ENCODE peak calls at places on chromosomes 16 and 17, in six cellular contexts. One of them, this sample, is unnamed.

GRCh38 chr16:78147846-78148535 is 48.5 kb downstream of the WWOX start:
- DNase-seq in left ventricle myocardium inferior: no peak
- DNase-seq in lower leg skin: no peak
- DNase-seq in cardiac fibroblast: no peak
- DNase-seq in body of pancreas: no peak
- DNase-seq in retinal pigment epithelial cell: no peak
- DNase-seq in this sample: no peak

GRCh38 chr16:85423631-85424030 is 189.5 kb upstream of the GSE1 start:
- DNase-seq in cardiac fibroblast: no peak
- DNase-seq in body of pancreas: peak
- DNase-seq in lower leg skin: no peak
- DNase-seq in left ventricle myocardium inferior: peak
- DNase-seq in retinal pigment epithelial cell: no peak
- DNase-seq in this sample: no peak

GRCh38 chr17:73591278-73592078 is 52.8 kb downstream of the SDK2 start:
- DNase-seq in body of pancreas: no peak
- DNase-seq in left ventricle myocardium inferior: no peak
- DNase-seq in lower leg skin: no peak
- DNase-seq in cardiac fibroblast: no peak
- DNase-seq in retinal pigment epithelial cell: no peak
- DNase-seq in this sample: no peak

GRCh38 chr16:3689731-3690130 is 27.6 kb downstream of the TRAP1 start:
- DNase-seq in retinal pigment epithelial cell: no peak
- DNase-seq in cardiac fibroblast: no peak
- DNase-seq in body of pancreas: no peak
- DNase-seq in left ventricle myocardium inferior: no peak
- DNase-seq in lower leg skin: no peak
- DNase-seq in this sample: no peak

GRCh38 chr17:19717031-19717360 is 612 bp upstream of the SLC47A2 start:
- DNase-seq in lower leg skin: no peak
- DNase-seq in retinal pigment epithelial cell: no peak
- DNase-seq in body of pancreas: no peak
- DNase-seq in cardiac fibroblast: no peak
- DNase-seq in left ventricle myocardium inferior: no peak
- DNase-seq in this sample: no peak

GRCh38 chr16:83953796-83954576 is 946 bp downstream of the OSGIN1 start:
- DNase-seq in lower leg skin: peak
- DNase-seq in body of pancreas: peak
- DNase-seq in left ventricle myocardium inferior: no peak
- DNase-seq in retinal pigment epithelial cell: no peak
- DNase-seq in cardiac fibroblast: peak
- DNase-seq in this sample: peak

GRCh38 chr16:17432902-17433576 is 37.7 kb downstream of the XYLT1 start:
- DNase-seq in body of pancreas: no peak
- DNase-seq in lower leg skin: no peak
- DNase-seq in left ventricle myocardium inferior: no peak
- DNase-seq in cardiac fibroblast: peak
- DNase-seq in retinal pigment epithelial cell: no peak
- DNase-seq in this sample: no peak

GRCh38 chr16:56488035-56488434 is 31.8 kb downstream of the BBS2 start:
- DNase-seq in cardiac fibroblast: no peak
- DNase-seq in retinal pigment epithelial cell: no peak
- DNase-seq in lower leg skin: no peak
- DNase-seq in body of pancreas: no peak
- DNase-seq in left ventricle myocardium inferior: no peak
- DNase-seq in this sample: no peak

GRCh38 chr16:84924339-84925091 is 86.8 kb downstream of the ZDHHC7 start:
- DNase-seq in lower leg skin: no peak
- DNase-seq in body of pancreas: no peak
- DNase-seq in retinal pigment epithelial cell: no peak
- DNase-seq in cardiac fibroblast: peak
- DNase-seq in left ventricle myocardium inferior: peak
- DNase-seq in this sample: no peak

GRCh38 chr17:59093702-59094231 is 12.9 kb downstream of the TRIM37 start:
- DNase-seq in lower leg skin: no peak
- DNase-seq in body of pancreas: peak
- DNase-seq in left ventricle myocardium inferior: peak
- DNase-seq in cardiac fibroblast: peak
- DNase-seq in retinal pigment epithelial cell: peak
- DNase-seq in this sample: peak

GRCh38 chr17:49859991-49860953 is 12.4 kb upstream of the TAC4 start:
- DNase-seq in cardiac fibroblast: no peak
- DNase-seq in body of pancreas: no peak
- DNase-seq in lower leg skin: no peak
- DNase-seq in left ventricle myocardium inferior: no peak
- DNase-seq in retinal pigment epithelial cell: no peak
- DNase-seq in this sample: no peak

GRCh38 chr17:76550712-76551615 is 11.1 kb downstream of the PRCD start:
- DNase-seq in body of pancreas: no peak
- DNase-seq in cardiac fibroblast: peak
- DNase-seq in left ventricle myocardium inferior: no peak
- DNase-seq in retinal pigment epithelial cell: no peak
- DNase-seq in lower leg skin: no peak
- DNase-seq in this sample: no peak

GRCh38 chr16:55562936-55563335 is 3.5 kb upstream of the CAPNS2 start:
- DNase-seq in lower leg skin: no peak
- DNase-seq in left ventricle myocardium inferior: no peak
- DNase-seq in body of pancreas: no peak
- DNase-seq in retinal pigment epithelial cell: no peak
- DNase-seq in cardiac fibroblast: peak
- DNase-seq in this sample: no peak

GRCh38 chr17:8095361-8095760 is 7.8 kb upstream of the ALOX12B start:
- DNase-seq in body of pancreas: no peak
- DNase-seq in retinal pigment epithelial cell: no peak
- DNase-seq in cardiac fibroblast: no peak
- DNase-seq in left ventricle myocardium inferior: no peak
- DNase-seq in lower leg skin: no peak
- DNase-seq in this sample: no peak

GRCh38 chr17:36837193-36837592 is 100.1 kb upstream of the LHX1 start:
- DNase-seq in left ventricle myocardium inferior: no peak
- DNase-seq in cardiac fibroblast: no peak
- DNase-seq in retinal pigment epithelial cell: no peak
- DNase-seq in lower leg skin: no peak
- DNase-seq in body of pancreas: no peak
- DNase-seq in this sample: no peak

GRCh38 chr17:72239548-72239947 is 118.7 kb downstream of the SOX9 start:
- DNase-seq in cardiac fibroblast: no peak
- DNase-seq in body of pancreas: no peak
- DNase-seq in left ventricle myocardium inferior: no peak
- DNase-seq in lower leg skin: no peak
- DNase-seq in retinal pigment epithelial cell: no peak
- DNase-seq in this sample: no peak

GRCh38 chr16:8660841-8661301 is 13.5 kb upstream of the ABAT start:
- DNase-seq in lower leg skin: peak
- DNase-seq in body of pancreas: peak
- DNase-seq in cardiac fibroblast: peak
- DNase-seq in left ventricle myocardium inferior: peak
- DNase-seq in retinal pigment epithelial cell: peak
- DNase-seq in this sample: no peak

GRCh38 chr17:37342589-37342988 is 33.2 kb upstream of the C17orf78 start:
- DNase-seq in retinal pigment epithelial cell: no peak
- DNase-seq in body of pancreas: no peak
- DNase-seq in left ventricle myocardium inferior: no peak
- DNase-seq in cardiac fibroblast: no peak
- DNase-seq in lower leg skin: no peak
- DNase-seq in this sample: no peak

GRCh38 chr16:47847220-47847970 is 308.4 kb downstream of the ABCC12 start:
- DNase-seq in cardiac fibroblast: no peak
- DNase-seq in left ventricle myocardium inferior: no peak
- DNase-seq in body of pancreas: no peak
- DNase-seq in lower leg skin: no peak
- DNase-seq in retinal pigment epithelial cell: no peak
- DNase-seq in this sample: no peak

GRCh38 chr16:56409195-56409594 is 16.1 kb downstream of the AMFR start:
- DNase-seq in retinal pigment epithelial cell: no peak
- DNase-seq in left ventricle myocardium inferior: no peak
- DNase-seq in lower leg skin: no peak
- DNase-seq in body of pancreas: peak
- DNase-seq in cardiac fibroblast: peak
- DNase-seq in this sample: no peak

GRCh38 chr17:8940866-8941471 is 24.5 kb downstream of the PIK3R5 start:
- DNase-seq in body of pancreas: no peak
- DNase-seq in retinal pigment epithelial cell: no peak
- DNase-seq in left ventricle myocardium inferior: no peak
- DNase-seq in lower leg skin: no peak
- DNase-seq in cardiac fibroblast: no peak
- DNase-seq in this sample: no peak

GRCh38 chr17:64130559-64131001 is 636 bp upstream of the ERN1 start:
- DNase-seq in retinal pigment epithelial cell: no peak
- DNase-seq in lower leg skin: peak
- DNase-seq in cardiac fibroblast: peak
- DNase-seq in body of pancreas: no peak
- DNase-seq in left ventricle myocardium inferior: no peak
- DNase-seq in this sample: no peak
- H3K4me3 ChIP-seq in retinal pigment epithelial cell: peak
- H3K4me3 ChIP-seq in lower leg skin: no peak
- H3K4me3 ChIP-seq in cardiac fibroblast: peak
- H3K4me3 ChIP-seq in body of pancreas: no peak
- H3K4me3 ChIP-seq in left ventricle myocardium inferior: peak
- H3K4me3 ChIP-seq in this sample: peak

GRCh38 chr17:45322168-45322567 is 5.3 kb upstream of the MAP3K14 start:
- DNase-seq in cardiac fibroblast: no peak
- DNase-seq in body of pancreas: no peak
- DNase-seq in left ventricle myocardium inferior: no peak
- DNase-seq in retinal pigment epithelial cell: no peak
- DNase-seq in lower leg skin: no peak
- DNase-seq in this sample: no peak

GRCh38 chr17:45318561-45319230 is 1.9 kb upstream of the MAP3K14 start:
- DNase-seq in cardiac fibroblast: no peak
- DNase-seq in lower leg skin: no peak
- DNase-seq in retinal pigment epithelial cell: no peak
- DNase-seq in body of pancreas: no peak
- DNase-seq in left ventricle myocardium inferior: no peak
- DNase-seq in this sample: no peak

GRCh38 chr17:45319239-45319703 is 2.5 kb upstream of the MAP3K14 start:
- DNase-seq in left ventricle myocardium inferior: no peak
- DNase-seq in cardiac fibroblast: no peak
- DNase-seq in lower leg skin: no peak
- DNase-seq in retinal pigment epithelial cell: peak
- DNase-seq in body of pancreas: no peak
- DNase-seq in this sample: peak

GRCh38 chr17:45320349-45320930 is 3.6 kb upstream of the MAP3K14 start:
- DNase-seq in body of pancreas: no peak
- DNase-seq in left ventricle myocardium inferior: no peak
- DNase-seq in cardiac fibroblast: peak
- DNase-seq in lower leg skin: no peak
- DNase-seq in retinal pigment epithelial cell: no peak
- DNase-seq in this sample: no peak

GRCh38 chr17:45320931-45321461 is 4.2 kb upstream of the MAP3K14 start:
- DNase-seq in left ventricle myocardium inferior: no peak
- DNase-seq in lower leg skin: no peak
- DNase-seq in cardiac fibroblast: peak
- DNase-seq in retinal pigment epithelial cell: peak
- DNase-seq in body of pancreas: no peak
- DNase-seq in this sample: peak
- TF ChIP-seq CTCF in left ventricle myocardium inferior: no peak
- TF ChIP-seq CTCF in lower leg skin: no peak
- TF ChIP-seq CTCF in cardiac fibroblast: no peak
- TF ChIP-seq CTCF in retinal pigment epithelial cell: no peak
- TF ChIP-seq CTCF in body of pancreas: no peak
- TF ChIP-seq CTCF in this sample: no peak

DNA sequence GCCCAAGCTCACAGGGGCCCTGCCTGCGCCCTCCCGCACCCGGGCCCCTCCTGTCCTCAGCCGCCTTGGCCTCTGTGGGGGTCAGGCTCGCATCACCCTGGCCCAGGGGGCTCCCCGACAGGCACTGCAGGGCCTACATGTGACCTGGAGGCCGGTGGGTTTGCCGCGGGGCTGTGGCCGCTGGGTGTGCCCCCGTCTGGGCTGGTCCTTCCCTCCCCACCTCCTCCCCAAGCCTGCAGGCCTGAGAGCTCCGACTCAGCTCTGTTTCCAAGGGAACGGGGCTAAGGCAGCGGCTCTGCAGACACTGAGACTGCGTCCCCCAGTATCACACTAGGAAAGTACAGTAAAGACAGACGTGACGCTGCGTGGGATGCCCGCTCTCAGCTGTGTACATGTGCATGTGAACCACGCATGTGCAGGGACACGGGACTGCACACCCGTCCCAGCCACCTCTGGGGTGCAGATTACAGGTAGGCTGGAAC is 16.5 kb upstream of the WDR45B start:
- DNase-seq in lower leg skin: no peak
- DNase-seq in body of pancreas: no peak
- DNase-seq in retinal pigment epithelial cell: no peak
- DNase-seq in left ventricle myocardium inferior: no peak
- DNase-seq in cardiac fibroblast: no peak
- DNase-seq in this sample: no peak
- H3K4me3 ChIP-seq in lower leg skin: no peak
- H3K4me3 ChIP-seq in body of pancreas: no peak
- H3K4me3 ChIP-seq in retinal pigment epithelial cell: no peak
- H3K4me3 ChIP-seq in left ventricle myocardium inferior: no peak
- H3K4me3 ChIP-seq in cardiac fibroblast: no peak
- H3K4me3 ChIP-seq in this sample: no peak

DNA sequence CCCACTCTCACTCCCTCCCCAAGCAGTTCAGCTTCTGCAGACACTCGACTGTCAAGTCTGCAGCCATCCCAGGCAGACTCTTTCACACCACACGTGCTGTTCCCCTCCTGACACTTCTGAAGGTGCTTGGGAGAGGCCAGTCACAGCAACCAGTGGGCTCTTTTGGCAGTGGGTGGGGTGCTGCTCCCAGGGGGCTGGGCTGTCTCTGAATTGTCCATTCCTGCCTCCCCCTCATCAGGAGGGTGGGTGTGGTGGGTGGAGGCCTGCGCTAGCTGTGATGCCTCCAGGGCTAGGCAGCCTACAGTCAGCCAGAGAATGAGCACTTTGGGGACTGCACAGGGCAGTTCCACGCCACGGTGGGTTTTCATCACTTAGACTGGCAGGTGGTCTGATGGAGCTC is 10.3 kb downstream of the STARD3 start:
- DNase-seq in cardiac fibroblast: no peak
- DNase-seq in left ventricle myocardium inferior: no peak
- DNase-seq in retinal pigment epithelial cell: no peak
- DNase-seq in lower leg skin: no peak
- DNase-seq in body of pancreas: no peak
- DNase-seq in this sample: no peak
- TF ChIP-seq CTCF in cardiac fibroblast: no peak
- TF ChIP-seq CTCF in left ventricle myocardium inferior: no peak
- TF ChIP-seq CTCF in retinal pigment epithelial cell: no peak
- TF ChIP-seq CTCF in lower leg skin: no peak
- TF ChIP-seq CTCF in body of pancreas: no peak
- TF ChIP-seq CTCF in this sample: no peak

GRCh38 chr17:27354491-27355081 is 60.7 kb downstream of the WSB1 start:
- DNase-seq in left ventricle myocardium inferior: no peak
- DNase-seq in body of pancreas: peak
- DNase-seq in cardiac fibroblast: no peak
- DNase-seq in lower leg skin: no peak
- DNase-seq in retinal pigment epithelial cell: no peak
- DNase-seq in this sample: no peak
- H3K4me3 ChIP-seq in left ventricle myocardium inferior: peak
- H3K4me3 ChIP-seq in body of pancreas: no peak
- H3K4me3 ChIP-seq in cardiac fibroblast: no peak
- H3K4me3 ChIP-seq in lower leg skin: no peak
- H3K4me3 ChIP-seq in retinal pigment epithelial cell: no peak
- H3K4me3 ChIP-seq in this sample: no peak

GRCh38 chr17:65099941-65100315 is 37.2 kb upstream of the RGS9 start:
- DNase-seq in body of pancreas: peak
- DNase-seq in cardiac fibroblast: peak
- DNase-seq in left ventricle myocardium inferior: peak
- DNase-seq in retinal pigment epithelial cell: no peak
- DNase-seq in lower leg skin: peak
- DNase-seq in this sample: peak
- TF ChIP-seq CTCF in body of pancreas: no peak
- TF ChIP-seq CTCF in cardiac fibroblast: no peak
- TF ChIP-seq CTCF in left ventricle myocardium inferior: no peak
- TF ChIP-seq CTCF in retinal pigment epithelial cell: no peak
- TF ChIP-seq CTCF in lower leg skin: no peak
- TF ChIP-seq CTCF in this sample: no peak